ENCODE peak calls at places on chromosome 14, in six cellular contexts. C is AG10803, P is WERI-Rb-1, Q is RWPE1, F is renal cortical epithelial cell, N is T-helper 9 cell. E is an unnamed sample.

GRCh38 chr14:41154143-41154807 is 452.4 kb upstream of the LRFN5 start:
- DNase-seq in C (no peak), P (no peak), Q (no peak), F (no peak), N (no peak), E (no peak)

GRCh38 chr14:68157971-68158371 is 338.4 kb downstream of the RAD51B start:
- DNase-seq in C (peak; percentile 92), P (no peak), Q (no peak), F (peak; percentile 73), N (no peak), E (peak; percentile 48)

GRCh38 chr14:98959958-98960616 is 311.9 kb downstream of the BCL11B start:
- DNase-seq in C (no peak), P (no peak), Q (no peak), F (no peak), N (no peak), E (no peak)

GRCh38 chr14:37585101-37585479 is 10.0 kb downstream of the FOXA1 start:
- DNase-seq in C (no peak), P (peak; percentile 18), Q (no peak), F (no peak), N (no peak), E (no peak)

GRCh38 chr14:104886690-104887622 is 21.9 kb downstream of the CEP170B start:
- DNase-seq in C (no peak), P (no peak), Q (no peak), F (no peak), N (no peak), E (no peak)

GRCh38 chr14:61178226-61179060 is 102.7 kb downstream of the TMEM30B start:
- DNase-seq in C (peak; percentile 96), P (no peak), Q (peak; percentile 93), F (peak; percentile 99), N (no peak), E (peak; percentile 88)

GRCh38 chr14:51095854-51096823 is 1.2 kb upstream of the TRIM9 start:
- DNase-seq in C (peak; percentile 28), P (peak; percentile 52), Q (no peak), F (peak; percentile 87), N (no peak), E (peak; percentile 68)

GRCh38 chr14:39203659-39204606 is 28.9 kb downstream of the PNN start:
- DNase-seq in C (no peak), P (peak; percentile 72), Q (peak; percentile 27), F (peak; percentile 55), N (no peak), E (peak; percentile 57)

GRCh38 chr14:102451064-102451352 is 58.6 kb downstream of the ANKRD9 start:
- DNase-seq in C (no peak), P (no peak), Q (no peak), F (no peak), N (no peak), E (no peak)

GRCh38 chr14:32078794-32079663 is 1.9 kb downstream of the ARHGAP5 start:
- DNase-seq in C (no peak), P (no peak), Q (peak; percentile 17), F (peak; percentile 65), N (no peak), E (no peak)